ENCODE peak calls at places on chromosome 14, in seven cellular contexts. E is nucleus accumbens; A is stimulated activated CD4-positive, alpha-beta T cell treated with anti-CD3 and anti-CD28 coated beads, TNF-alpha, amount 100 ng/mL, for 4 hours; Y is NCI-H2081; T is RWPE2; Z is left cardiac atrium; M is A549. D is an unnamed sample.

GRCh38 chr14:24188251-24189058 is at the start of gene IPO4:
- DNase-seq in E (peak), A (peak), Y (peak), T (peak), Z (peak), M (peak), D (peak)

GRCh38 chr14:104735830-104736642 is 12.0 kb downstream of the ADSS1 start:
- DNase-seq in E (peak), A (no peak), Y (no peak), T (no peak), Z (peak), M (no peak), D (peak)

GRCh38 chr14:101056446-101056845 is 152.9 kb upstream of the RTL1 start:
- DNase-seq in E (no peak), A (no peak), Y (no peak), T (no peak), Z (no peak), M (no peak), D (no peak)

GRCh38 chr14:20512139-20512905 is 7.0 kb downstream of the RNASE10 start:
- DNase-seq in E (no peak), A (no peak), Y (no peak), T (no peak), Z (no peak), M (no peak), D (no peak)

GRCh38 chr14:91047174-91047753 is 13.2 kb downstream of the RPS6KA5 start:
- DNase-seq in E (no peak), A (no peak), Y (no peak), T (no peak), Z (no peak), M (no peak), D (no peak)

GRCh38 chr14:104168603-104169002 is 30.2 kb downstream of the KIF26A start:
- DNase-seq in E (no peak), A (no peak), Y (no peak), T (no peak), Z (no peak), M (no peak), D (no peak)

GRCh38 chr14:22657861-22658260 is 13.7 kb upstream of the OR6J1 start:
- DNase-seq in E (no peak), A (no peak), Y (no peak), T (no peak), Z (no peak), M (peak), D (peak)

GRCh38 chr14:104866451-104867370 is 1.6 kb downstream of the CEP170B start:
- DNase-seq in E (no peak), A (no peak), Y (no peak), T (peak), Z (no peak), M (no peak), D (no peak)

GRCh38 chr14:68312884-68313725 is 479.8 kb downstream of the ZFP36L1 start:
- DNase-seq in E (no peak), A (no peak), Y (no peak), T (no peak), Z (no peak), M (no peak), D (no peak)

GRCh38 chr14:100857196-100857922 is 31.4 kb downstream of the MEG3 start:
- DNase-seq in E (no peak), A (no peak), Y (no peak), T (no peak), Z (no peak), M (no peak), D (no peak)

GRCh38 chr14:33932526-33933292 is 18.2 kb downstream of the EGLN3 start:
- DNase-seq in E (no peak), A (no peak), Y (peak), T (no peak), Z (no peak), M (no peak), D (no peak)

GRCh38 chr14:104870368-104871144 is 5.5 kb downstream of the CEP170B start:
- DNase-seq in E (no peak), A (peak), Y (no peak), T (no peak), Z (no peak), M (no peak), D (no peak)

GRCh38 chr14:97179573-97179972 is 382.4 kb downstream of the VRK1 start:
- DNase-seq in E (no peak), A (no peak), Y (no peak), T (no peak), Z (no peak), M (no peak), D (no peak)

GRCh38 chr14:93219103-93219726 is 12.2 kb downstream of the UBR7 start:
- DNase-seq in E (no peak), A (no peak), Y (peak), T (no peak), Z (no peak), M (peak), D (peak)

GRCh38 chr14:93967637-93968250 is 8.6 kb downstream of the ASB2 start:
- DNase-seq in E (no peak), A (no peak), Y (no peak), T (no peak), Z (no peak), M (no peak), D (no peak)

GRCh38 chr14:92922883-92923743 is at the start of gene CHGA:
- DNase-seq in E (no peak), A (peak), Y (peak), T (peak), Z (peak), M (peak), D (peak)

GRCh38 chr14:101962503-101962874 is 1.9 kb upstream of the DYNC1H1 start:
- DNase-seq in E (no peak), A (no peak), Y (peak), T (peak), Z (peak), M (peak), D (peak)

GRCh38 chr14:104323551-104324175 is 185.3 kb downstream of the KIF26A start:
- DNase-seq in E (no peak), A (no peak), Y (no peak), T (peak), Z (no peak), M (no peak), D (no peak)

GRCh38 chr14:99199854-99200653 is 71.9 kb downstream of the BCL11B start:
- DNase-seq in E (no peak), A (no peak), Y (no peak), T (no peak), Z (no peak), M (no peak), D (no peak)

GRCh38 chr14:61467281-61467680 is 145.9 kb downstream of the PRKCH start:
- DNase-seq in E (no peak), A (no peak), Y (no peak), T (no peak), Z (no peak), M (no peak), D (no peak)

GRCh38 chr14:58540693-58541092 is 97.1 kb upstream of the DACT1 start:
- DNase-seq in E (no peak), A (no peak), Y (no peak), T (no peak), Z (no peak), M (no peak), D (no peak)

GRCh38 chr14:106506901-106507305 is 980.5 kb downstream of the TMEM121 start:
- DNase-seq in E (no peak), A (no peak), Y (no peak), T (no peak), Z (no peak), M (no peak), D (no peak)

GRCh38 chr14:50594577-50595316 is 34.8 kb downstream of the ATL1 start:
- DNase-seq in E (no peak), A (no peak), Y (no peak), T (no peak), Z (no peak), M (no peak), D (no peak)

GRCh38 chr14:101824339-101824727 is 62.8 kb downstream of the PPP2R5C start:
- DNase-seq in E (no peak), A (no peak), Y (no peak), T (no peak), Z (no peak), M (no peak), D (no peak)

GRCh38 chr14:38197001-38197760 is 10.5 kb upstream of the SSTR1 start:
- DNase-seq in E (no peak), A (no peak), Y (peak), T (no peak), Z (no peak), M (no peak), D (no peak)

GRCh38 chr14:52848626-52849025 is 57.2 kb upstream of the GNPNAT1 start:
- DNase-seq in E (no peak), A (no peak), Y (no peak), T (no peak), Z (no peak), M (no peak), D (no peak)

GRCh38 chr14:81157431-81157830 is 63.3 kb downstream of the GTF2A1 start:
- DNase-seq in E (no peak), A (no peak), Y (no peak), T (no peak), Z (no peak), M (no peak), D (no peak)

GRCh38 chr14:89787525-89787924 is 167.0 kb downstream of the EFCAB11 start:
- DNase-seq in E (no peak), A (no peak), Y (no peak), T (no peak), Z (no peak), M (no peak), D (no peak)

GRCh38 chr14:91250912-91251311 is 6.4 kb upstream of the GPR68 start:
- DNase-seq in E (no peak), A (no peak), Y (peak), T (no peak), Z (no peak), M (no peak), D (no peak)

GRCh38 chr14:64363265-64363840 is 24.8 kb upstream of the MTHFD1 start:
- DNase-seq in E (no peak), A (no peak), Y (no peak), T (no peak), Z (no peak), M (no peak), D (no peak)

GRCh38 chr14:35332517-35333346 is 40.5 kb downstream of the PSMA6 start:
- DNase-seq in E (no peak), A (peak), Y (no peak), T (no peak), Z (peak), M (peak), D (no peak)

GRCh38 chr14:96627811-96628775 is 125.9 kb downstream of the PAPOLA start:
- DNase-seq in E (no peak), A (no peak), Y (no peak), T (no peak), Z (no peak), M (no peak), D (no peak)

GRCh38 chr14:94120667-94121335 is 8.6 kb downstream of the IFI27L2 start:
- DNase-seq in E (no peak), A (no peak), Y (no peak), T (peak), Z (no peak), M (no peak), D (no peak)

GRCh38 chr14:28101992-28102391 is 664.6 kb upstream of the FOXG1 start:
- DNase-seq in E (no peak), A (no peak), Y (peak), T (no peak), Z (no peak), M (no peak), D (no peak)

GRCh38 chr14:45526715-45527549 is 273.9 kb upstream of the MIS18BP1 start:
- DNase-seq in E (no peak), A (no peak), Y (peak), T (no peak), Z (no peak), M (peak), D (peak)

GRCh38 chr14:37320106-37320505 is 122.4 kb downstream of the MIPOL1 start:
- DNase-seq in E (no peak), A (no peak), Y (no peak), T (no peak), Z (no peak), M (no peak), D (no peak)

D was measured in globus pallidus.